ENCODE peak calls at places on chromosomes 16 and 17, in seven cellular contexts. O is right atrium auricular region, E is HAP-1, D is GM23248, I is SJSA1, W is psoas muscle, K is PC-3. A is an unnamed sample. For H3K4me1 and H3K36me3, the result is how much of the 10 kb centered on the place peaks cover.

GRCh38 chr17:49506282-49506681 is 11.2 kb downstream of the NGFR start:
- DNase-seq in O (no peak), E (no peak), D (no peak), I (no peak), W (no peak), K (no peak), A (no peak)

GRCh38 chr16:65154321-65154720 is 32.5 kb upstream of the CDH11 start:
- DNase-seq in O (no peak), E (no peak), D (peak), I (no peak), W (no peak), K (no peak), A (no peak)

GRCh38 chr17:53409588-53409987 is 413.1 kb upstream of the KIF2B start:
- DNase-seq in O (no peak), E (no peak), D (no peak), I (no peak), W (no peak), K (no peak), A (no peak)

GRCh38 chr17:32494621-32495346 is 8.0 kb downstream of the CDK5R1 start:
- DNase-seq in O (no peak), E (no peak), D (no peak), I (no peak), W (no peak), K (no peak), A (no peak)

GRCh38 chr17:19021622-19022083 is 17.1 kb upstream of the FAM83G start:
- DNase-seq in O (no peak), E (peak), D (peak), I (no peak), W (peak), K (no peak), A (no peak)

GRCh38 chr16:88773812-88774291 is 11.2 kb downstream of the PIEZO1 start:
- DNase-seq in O (peak), E (peak), D (peak), I (peak), W (peak), K (peak), A (no peak)

GRCh38 chr16:85424260-85425060 is 188.7 kb upstream of the GSE1 start:
- DNase-seq in O (no peak), E (no peak), D (no peak), I (no peak), W (no peak), K (no peak), A (no peak)

GRCh38 chr17:50884354-50885311 is 18.5 kb upstream of the TOB1 start:
- DNase-seq in O (no peak), E (no peak), D (no peak), I (no peak), W (no peak), K (no peak), A (peak)

GRCh38 chr17:58083491-58084316 is 485 bp downstream of the DYNLL2 start:
- DNase-seq in O (no peak), E (peak), D (peak), I (peak), W (peak), K (peak), A (peak)

GRCh38 chr17:35081638-35082037 is 18.1 kb upstream of the RFFL start:
- DNase-seq in O (no peak), E (no peak), D (no peak), I (no peak), W (no peak), K (no peak), A (no peak)

GRCh38 chr17:50181601-50182345 is 16.0 kb downstream of the SGCA start:
- DNase-seq in O (no peak), E (no peak), D (peak), I (peak), W (peak), K (no peak), A (peak)

GRCh38 chr16:18984425-18985005 is 781 bp downstream of the TMC7 start:
- DNase-seq in O (no peak), E (no peak), D (no peak), I (no peak), W (no peak), K (peak), A (peak)

GRCh38 chr17:1705004-1705403 is 5.2 kb downstream of the TLCD2 start:
- DNase-seq in O (no peak), E (no peak), D (no peak), I (no peak), W (no peak), K (no peak), A (no peak)

GRCh38 chr17:9887521-9887920 is 17.6 kb downstream of the RCVRN start:
- DNase-seq in O (no peak), E (no peak), D (no peak), I (no peak), W (no peak), K (peak), A (no peak)

GRCh38 chr17:45229681-45230409 is 8.2 kb downstream of the FMNL1 start:
- DNase-seq in O (no peak), E (no peak), D (peak), I (no peak), W (peak), K (no peak), A (no peak)

GRCh38 chr17:7041607-7042506 is 2.0 kb downstream of the SLC16A11 start:
- DNase-seq in O (no peak), E (no peak), D (no peak), I (no peak), W (no peak), K (no peak), A (no peak)

DNA sequence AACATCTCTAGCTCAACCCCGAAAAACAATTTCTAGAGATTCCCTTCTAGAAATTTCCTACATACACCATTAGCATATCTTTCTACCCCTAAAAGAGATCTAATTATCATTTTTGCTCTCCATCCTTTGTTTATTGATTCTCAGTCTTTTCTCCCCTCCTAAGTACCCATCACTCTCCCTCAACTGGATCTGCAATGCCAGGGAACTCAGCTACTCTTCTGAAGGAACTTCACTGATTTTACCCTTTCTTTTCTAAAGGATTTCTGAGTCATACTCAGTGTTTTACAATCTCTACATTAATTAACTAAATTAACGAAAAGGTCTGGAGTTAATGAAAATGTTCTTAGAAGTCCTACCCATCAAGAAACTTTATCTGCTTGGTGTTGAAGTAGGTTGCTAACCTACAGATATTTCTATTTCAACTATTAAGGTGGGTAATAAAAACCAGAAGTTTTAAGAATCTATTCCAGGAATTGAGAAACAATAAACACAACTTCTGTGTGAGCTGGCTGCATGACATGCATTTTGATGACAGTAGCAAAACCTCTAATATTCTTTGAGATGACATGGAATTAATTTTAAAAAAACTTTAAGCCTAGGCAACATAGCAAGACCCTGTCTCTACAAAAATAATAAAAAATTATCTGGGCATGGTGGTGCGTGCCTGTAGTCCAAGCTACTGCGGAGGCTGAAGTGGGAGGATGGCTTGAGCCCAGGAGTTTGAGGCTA is 13.6 kb downstream of the CREBBP start:
- DNase-seq in O (no peak), E (no peak), D (peak), I (no peak), W (no peak), K (no peak), A (no peak)
- H3K4me1 ChIP-seq in O (under half), E (under half), D (under half), I (under half), W (half or more), K (under half), A (under half)

GRCh38 chr17:78401246-78401645 is 22.8 kb downstream of the PGS1 start:
- DNase-seq in O (no peak), E (no peak), D (no peak), I (peak), W (no peak), K (no peak), A (peak)
- H3K36me3 ChIP-seq in O (half or more), E (half or more), D (under half), I (half or more), W (under half), K (half or more), A (under half)

DNA sequence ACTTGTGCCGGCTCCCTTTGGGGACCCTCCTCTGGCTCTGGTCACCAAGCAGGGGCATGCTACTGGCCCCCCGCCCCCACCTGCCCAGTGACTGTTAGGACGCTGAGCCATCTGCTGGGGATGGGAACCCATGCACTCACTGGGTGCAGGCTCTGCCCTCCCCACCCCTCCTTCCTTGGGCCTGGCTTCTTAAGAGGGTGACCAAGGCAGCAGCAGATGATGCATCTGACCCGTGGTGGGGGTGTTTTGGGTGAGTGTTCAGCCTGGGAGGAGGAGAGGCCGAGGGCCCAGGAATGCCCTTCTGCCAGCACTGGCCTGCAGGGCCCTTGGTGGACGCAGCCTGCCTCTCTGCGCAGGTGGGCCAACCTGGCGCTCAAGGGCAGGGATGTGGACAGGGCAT is 19.2 kb upstream of the MTSS2 start:
- DNase-seq in O (no peak), E (no peak), D (peak), I (no peak), W (no peak), K (no peak), A (no peak)
- H3K4me1 ChIP-seq in O (under half), E (under half), D (half or more), I (half or more), W (half or more), K (under half), A (half or more)

DNA sequence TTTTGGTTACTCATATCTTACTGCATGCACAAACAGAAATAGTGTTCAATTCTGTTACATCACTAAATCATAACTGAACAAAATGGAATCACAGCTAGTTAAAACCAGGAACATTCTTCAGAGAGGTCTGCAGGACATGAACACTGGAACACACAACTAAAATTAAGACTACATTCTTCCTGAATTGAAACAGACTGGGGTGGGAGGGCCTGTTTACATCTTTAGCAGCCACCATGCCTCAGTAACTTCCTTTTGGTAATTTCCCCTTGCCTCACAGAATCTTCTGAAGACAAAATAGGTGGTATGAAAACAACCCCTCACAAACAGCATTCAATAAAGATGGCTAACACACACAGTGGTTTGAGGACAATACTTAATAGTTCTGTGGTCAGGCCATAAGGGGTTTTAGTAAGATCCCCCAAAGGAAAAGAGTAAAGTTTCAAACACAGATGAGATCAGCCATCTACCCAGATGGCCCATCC is 6.5 kb downstream of the MARF1 start:
- DNase-seq in O (no peak), E (no peak), D (no peak), I (no peak), W (no peak), K (no peak), A (no peak)
- H3K36me3 ChIP-seq in O (half or more), E (under half), D (half or more), I (half or more), W (under half), K (under half), A (under half)

GRCh38 chr17:74763565-74764387 is 12.4 kb downstream of the NAT9 start:
- DNase-seq in O (no peak), E (no peak), D (no peak), I (no peak), W (no peak), K (no peak), A (no peak)
- H3K4me1 ChIP-seq in O (under half), E (under half), D (under half), I (under half), W (under half), K (under half), A (under half)

DNA sequence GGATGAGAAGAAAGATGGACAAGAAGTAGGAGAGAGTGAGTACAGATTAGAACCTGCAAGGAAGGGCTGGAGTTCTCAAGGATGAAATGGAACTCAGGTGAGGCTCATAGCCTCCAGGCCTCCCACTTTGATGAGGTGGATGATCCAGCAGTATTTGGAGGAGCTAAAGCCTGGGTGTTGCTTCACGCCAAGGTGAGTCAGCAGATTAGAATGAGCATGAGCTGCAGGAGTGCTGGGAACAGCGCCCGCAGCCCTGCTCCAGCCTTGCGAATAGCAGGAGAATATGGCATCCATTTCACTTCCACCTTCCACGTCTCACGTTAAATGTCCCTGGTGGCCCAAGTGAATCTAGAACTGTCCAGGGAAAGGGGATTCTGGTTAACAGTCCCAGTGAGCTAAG is 94.4 kb upstream of the CPHXL start:
- DNase-seq in O (no peak), E (no peak), D (no peak), I (no peak), W (no peak), K (peak), A (peak)
- H3K36me3 ChIP-seq in O (under half), E (under half), D (under half), I (under half), W (under half), K (under half), A (under half)

A was measured in mammary epithelial cell.